ENCODE peak calls at places on chromosome 19, in seven cellular contexts. G is transverse colon, W is caudate nucleus, Y is aorta, J is brain microvascular endothelial cell, N is body of pancreas, X is suprapubic skin. D is an unnamed sample.

GRCh38 chr19:34409189-34410164 is 5.3 kb downstream of the PDCD2L start:
- DNase-seq in G (no peak), W (no peak), Y (peak), J (no peak), N (no peak), X (peak), D (no peak)

GRCh38 chr19:36997152-36997842 is 80.9 kb upstream of the ZNF420 start:
- DNase-seq in G (no peak), W (no peak), Y (no peak), J (no peak), N (no peak), X (no peak), D (no peak)

GRCh38 chr19:55189424-55189823 is 9.3 kb upstream of the SYT5 start:
- DNase-seq in G (peak), W (peak), Y (no peak), J (peak), N (no peak), X (peak), D (no peak)

GRCh38 chr19:41510484-41510883 is 65.5 kb upstream of the CEACAM21 start:
- DNase-seq in G (no peak), W (no peak), Y (no peak), J (no peak), N (no peak), X (no peak), D (no peak)

GRCh38 chr19:38939957-38940356 is 9.2 kb downstream of the MRPS12 start:
- DNase-seq in G (no peak), W (no peak), Y (no peak), J (no peak), N (no peak), X (no peak), D (no peak)

GRCh38 chr19:6774821-6775707 is 2.6 kb downstream of the VAV1 start:
- DNase-seq in G (no peak), W (no peak), Y (no peak), J (no peak), N (no peak), X (no peak), D (no peak)

GRCh38 chr19:49801966-49802661 is 11.0 kb downstream of the FUZ start:
- DNase-seq in G (peak), W (peak), Y (peak), J (peak), N (peak), X (peak), D (peak)

GRCh38 chr19:18259848-18260247 is 14.4 kb downstream of the IQCN start:
- DNase-seq in G (no peak), W (no peak), Y (no peak), J (no peak), N (no peak), X (no peak), D (no peak)

GRCh38 chr19:53671621-53672111 is 39.9 kb downstream of the DPRX start:
- DNase-seq in G (no peak), W (no peak), Y (no peak), J (no peak), N (no peak), X (no peak), D (no peak)

GRCh38 chr19:10111405-10111811 is at the start of gene P2RY11:
- DNase-seq in G (peak), W (no peak), Y (no peak), J (no peak), N (no peak), X (no peak), D (no peak)

GRCh38 chr19:58379276-58379675 is 1.6 kb downstream of the ZNF837 start:
- DNase-seq in G (no peak), W (no peak), Y (no peak), J (no peak), N (no peak), X (no peak), D (no peak)

GRCh38 chr19:32362318-32362691 is 16.9 kb downstream of the ZNF507 start:
- DNase-seq in G (no peak), W (no peak), Y (no peak), J (no peak), N (no peak), X (no peak), D (no peak)

GRCh38 chr19:32364040-32364439 is 18.6 kb downstream of the ZNF507 start:
- DNase-seq in G (no peak), W (no peak), Y (no peak), J (no peak), N (no peak), X (no peak), D (no peak)

GRCh38 chr19:32361574-32362317 is 16.3 kb downstream of the ZNF507 start:
- DNase-seq in G (no peak), W (no peak), Y (no peak), J (no peak), N (no peak), X (no peak), D (no peak)

GRCh38 chr19:32363175-32363574 is 17.8 kb downstream of the ZNF507 start:
- DNase-seq in G (no peak), W (no peak), Y (no peak), J (no peak), N (peak), X (no peak), D (no peak)

GRCh38 chr19:32363632-32364031 is 18.2 kb downstream of the ZNF507 start:
- DNase-seq in G (no peak), W (no peak), Y (no peak), J (no peak), N (no peak), X (no peak), D (no peak)
- H3K27ac ChIP-seq in G (peak), W (peak), Y (peak), J (no peak), N (peak), X (peak), D (peak)

GRCh38 chr19:35539314-35539713 is 6.1 kb downstream of the GAPDHS start:
- DNase-seq in G (no peak), W (no peak), Y (no peak), J (no peak), N (no peak), X (no peak), D (no peak)
- H3K27ac ChIP-seq in G (no peak), W (no peak), Y (no peak), J (no peak), N (no peak), X (no peak), D (no peak)

DNA sequence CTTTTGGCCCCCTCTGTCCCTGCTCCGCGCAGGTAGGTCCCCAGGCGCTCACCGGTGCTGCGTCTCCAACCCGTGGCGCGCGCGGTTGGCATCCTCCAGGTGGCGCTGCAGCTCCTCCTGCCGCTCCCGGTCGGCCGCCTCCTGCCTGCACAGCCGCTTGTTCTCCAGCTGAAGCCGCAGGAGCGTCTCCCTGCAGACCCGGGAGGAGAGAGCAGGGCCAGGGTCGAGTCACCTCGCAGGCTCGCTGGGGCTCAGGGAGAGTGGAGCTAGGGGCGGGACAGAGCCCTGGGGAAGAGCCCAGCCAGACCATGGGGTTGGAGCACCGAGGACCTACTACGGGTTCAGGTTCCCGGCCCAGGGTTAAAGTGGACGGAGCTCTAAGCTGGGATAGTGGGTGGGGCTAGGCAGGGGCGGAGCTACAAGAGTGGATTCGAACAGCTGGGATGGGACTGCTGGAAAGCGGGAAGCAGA is 9.3 kb downstream of the HOOK2 start:
- DNase-seq in G (peak), W (peak), Y (peak), J (peak), N (peak), X (peak), D (peak)
- H3K27ac ChIP-seq in G (peak), W (no peak), Y (no peak), J (no peak), N (peak), X (no peak), D (peak)

GRCh38 chr19:7977021-7977722 is 28.3 kb downstream of the ELAVL1 start:
- DNase-seq in G (no peak), W (no peak), Y (peak), J (no peak), N (no peak), X (no peak), D (no peak)
- H3K27ac ChIP-seq in G (no peak), W (no peak), Y (no peak), J (no peak), N (no peak), X (no peak), D (no peak)